ENCODE peak calls at places on chromosome 12, in four cellular contexts. One of them, this sample, is unnamed.

GRCh38 chr12:96237465-96238077 is 43.4 kb downstream of the ELK3 start:
- DNase-seq in NCI-H1417: no peak
- DNase-seq in adrenal gland: peak
- DNase-seq in activated T-helper 1 cell treated with anti-CD3 and anti-CD28 coated beads, Interleukin-2, amount 50 U/mL, for 16 hours: peak
- DNase-seq in this sample: peak

GRCh38 chr12:42426733-42427132 is 100.8 kb downstream of the PPHLN1 start:
- DNase-seq in NCI-H1417: no peak
- DNase-seq in activated T-helper 1 cell treated with anti-CD3 and anti-CD28 coated beads, Interleukin-2, amount 50 U/mL, for 16 hours: no peak
- DNase-seq in adrenal gland: peak
- DNase-seq in this sample: peak

GRCh38 chr12:3700861-3701260 is 52.0 kb downstream of the CRACR2A start:
- DNase-seq in activated T-helper 1 cell treated with anti-CD3 and anti-CD28 coated beads, Interleukin-2, amount 50 U/mL, for 16 hours: no peak
- DNase-seq in adrenal gland: no peak
- DNase-seq in NCI-H1417: no peak
- DNase-seq in this sample: no peak

GRCh38 chr12:113591480-113591971 is 119.9 kb upstream of the LHX5 start:
- DNase-seq in NCI-H1417: peak
- DNase-seq in activated T-helper 1 cell treated with anti-CD3 and anti-CD28 coated beads, Interleukin-2, amount 50 U/mL, for 16 hours: no peak
- DNase-seq in adrenal gland: no peak
- DNase-seq in this sample: peak

GRCh38 chr12:127909031-127909430 is 357.9 kb upstream of the TMEM132C start:
- DNase-seq in NCI-H1417: no peak
- DNase-seq in activated T-helper 1 cell treated with anti-CD3 and anti-CD28 coated beads, Interleukin-2, amount 50 U/mL, for 16 hours: no peak
- DNase-seq in adrenal gland: no peak
- DNase-seq in this sample: no peak

GRCh38 chr12:95976416-95976832 is 19.7 kb downstream of the HAL start:
- DNase-seq in adrenal gland: no peak
- DNase-seq in activated T-helper 1 cell treated with anti-CD3 and anti-CD28 coated beads, Interleukin-2, amount 50 U/mL, for 16 hours: no peak
- DNase-seq in NCI-H1417: no peak
- DNase-seq in this sample: no peak

GRCh38 chr12:11697670-11698387 is 48.4 kb downstream of the ETV6 start:
- DNase-seq in activated T-helper 1 cell treated with anti-CD3 and anti-CD28 coated beads, Interleukin-2, amount 50 U/mL, for 16 hours: no peak
- DNase-seq in adrenal gland: peak
- DNase-seq in NCI-H1417: no peak
- DNase-seq in this sample: no peak

GRCh38 chr12:6735448-6736191 is 11.8 kb downstream of the COPS7A start:
- DNase-seq in adrenal gland: peak
- DNase-seq in activated T-helper 1 cell treated with anti-CD3 and anti-CD28 coated beads, Interleukin-2, amount 50 U/mL, for 16 hours: no peak
- DNase-seq in NCI-H1417: peak
- DNase-seq in this sample: peak

This sample was measured in activated CD4-positive, alpha-beta T cell treated with anti-CD3 and anti-CD28 coated beads for 36 hours.